ENCODE peak calls at places on chromosomes 3 and 15, in five cellular contexts. One of them, this sample, is unnamed.

GRCh38 chr15:69946870-69947269 is 150.8 kb downstream of the TLE3 start:
- DNase-seq in heart left ventricle: no peak
- DNase-seq in body of pancreas: no peak
- DNase-seq in uterus: no peak
- DNase-seq in sigmoid colon: no peak
- DNase-seq in this sample: no peak

GRCh38 chr3:184405075-184406060 is 25.5 kb downstream of the CHRD start:
- DNase-seq in uterus: peak; percentile 42
- DNase-seq in body of pancreas: no peak
- DNase-seq in heart left ventricle: no peak
- DNase-seq in sigmoid colon: peak; percentile 19
- DNase-seq in this sample: no peak

GRCh38 chr3:18672561-18672960 is 247.4 kb upstream of the SATB1 start:
- DNase-seq in uterus: no peak
- DNase-seq in body of pancreas: no peak
- DNase-seq in heart left ventricle: no peak
- DNase-seq in sigmoid colon: no peak
- DNase-seq in this sample: no peak

GRCh38 chr3:132870596-132870995 is 148.4 kb upstream of the NPHP3 start:
- DNase-seq in uterus: no peak
- DNase-seq in sigmoid colon: no peak
- DNase-seq in heart left ventricle: no peak
- DNase-seq in body of pancreas: no peak
- DNase-seq in this sample: no peak

GRCh38 chr15:70710714-70711113 is 52.6 kb downstream of the UACA start:
- DNase-seq in heart left ventricle: no peak
- DNase-seq in body of pancreas: no peak
- DNase-seq in sigmoid colon: no peak
- DNase-seq in uterus: no peak
- DNase-seq in this sample: no peak

GRCh38 chr3:21750831-21751391 is at the start of gene ZNF385D:
- DNase-seq in body of pancreas: peak; percentile 17
- DNase-seq in sigmoid colon: peak; percentile 76
- DNase-seq in uterus: peak; percentile 41
- DNase-seq in heart left ventricle: peak; percentile 71
- DNase-seq in this sample: no peak

GRCh38 chr3:64815691-64816225 is 128.0 kb upstream of the ADAMTS9 start:
- DNase-seq in sigmoid colon: no peak
- DNase-seq in heart left ventricle: no peak
- DNase-seq in uterus: no peak
- DNase-seq in body of pancreas: no peak
- DNase-seq in this sample: no peak

GRCh38 chr3:13022348-13023250 is 50.6 kb downstream of the IQSEC1 start:
- DNase-seq in uterus: peak; percentile 76
- DNase-seq in heart left ventricle: peak; percentile 87
- DNase-seq in sigmoid colon: peak; percentile 89
- DNase-seq in body of pancreas: peak; percentile 70
- DNase-seq in this sample: peak; percentile 84

GRCh38 chr3:24670871-24671270 is 176.2 kb upstream of the THRB start:
- DNase-seq in heart left ventricle: no peak
- DNase-seq in body of pancreas: no peak
- DNase-seq in uterus: no peak
- DNase-seq in sigmoid colon: no peak
- DNase-seq in this sample: no peak

GRCh38 chr3:196585044-196585757 is 16.7 kb downstream of the FBXO45 start:
- DNase-seq in uterus: no peak
- DNase-seq in body of pancreas: no peak
- DNase-seq in heart left ventricle: no peak
- DNase-seq in sigmoid colon: no peak
- DNase-seq in this sample: no peak

GRCh38 chr15:87570186-87570585 is 686.4 kb downstream of the NTRK3 start:
- DNase-seq in sigmoid colon: no peak
- DNase-seq in uterus: no peak
- DNase-seq in heart left ventricle: no peak
- DNase-seq in body of pancreas: no peak
- DNase-seq in this sample: no peak

GRCh38 chr15:98706986-98707385 is 58.6 kb downstream of the IGF1R start:
- DNase-seq in sigmoid colon: no peak
- DNase-seq in body of pancreas: no peak
- DNase-seq in heart left ventricle: no peak
- DNase-seq in uterus: no peak
- DNase-seq in this sample: no peak

GRCh38 chr3:150495563-150496168 is 50.6 kb downstream of the SERP1 start:
- DNase-seq in body of pancreas: no peak
- DNase-seq in heart left ventricle: no peak
- DNase-seq in sigmoid colon: no peak
- DNase-seq in uterus: no peak
- DNase-seq in this sample: no peak

GRCh38 chr3:133457465-133458067 is 57.7 kb downstream of the BFSP2 start:
- DNase-seq in uterus: no peak
- DNase-seq in heart left ventricle: no peak
- DNase-seq in body of pancreas: no peak
- DNase-seq in sigmoid colon: no peak
- DNase-seq in this sample: no peak

GRCh38 chr15:80484312-80484981 is 80.3 kb downstream of the ARNT2 start:
- DNase-seq in heart left ventricle: no peak
- DNase-seq in body of pancreas: no peak
- DNase-seq in uterus: no peak
- DNase-seq in sigmoid colon: no peak
- DNase-seq in this sample: no peak

GRCh38 chr3:187996609-187997008 is 157.3 kb upstream of the LPP start:
- DNase-seq in heart left ventricle: no peak
- DNase-seq in uterus: no peak
- DNase-seq in body of pancreas: no peak
- DNase-seq in sigmoid colon: no peak
- DNase-seq in this sample: no peak
- H3K4me1 ChIP-seq in heart left ventricle: peaks cover 4% of the 10 kb centered on the region
- H3K4me1 ChIP-seq in uterus: no peaks in the 10 kb centered on the region
- H3K4me1 ChIP-seq in body of pancreas: peaks cover 28% of the 10 kb centered on the region
- H3K4me1 ChIP-seq in sigmoid colon: no peaks in the 10 kb centered on the region
- H3K4me1 ChIP-seq in this sample: peaks cover 19% of the 10 kb centered on the region

GRCh38 chr15:90887037-90887481 is 2.8 kb downstream of the FES start:
- DNase-seq in uterus: no peak
- DNase-seq in heart left ventricle: no peak
- DNase-seq in sigmoid colon: peak; percentile 60
- DNase-seq in body of pancreas: no peak
- DNase-seq in this sample: peak; percentile 44

GRCh38 chr15:90885432-90886290 is 1.4 kb downstream of the FES start:
- DNase-seq in sigmoid colon: peak; percentile 89
- DNase-seq in uterus: peak; percentile 79
- DNase-seq in body of pancreas: peak; percentile 79
- DNase-seq in heart left ventricle: peak; percentile 84
- DNase-seq in this sample: peak; percentile 87

GRCh38 chr15:90884719-90885431 is 571 bp downstream of the FES start:
- DNase-seq in uterus: no peak
- DNase-seq in body of pancreas: no peak
- DNase-seq in sigmoid colon: no peak
- DNase-seq in heart left ventricle: no peak
- DNase-seq in this sample: no peak

GRCh38 chr15:90883971-90884718 is at the start of gene FES:
- DNase-seq in heart left ventricle: peak; percentile 87
- DNase-seq in uterus: peak; percentile 63
- DNase-seq in body of pancreas: peak; percentile 64
- DNase-seq in sigmoid colon: peak; percentile 86
- DNase-seq in this sample: peak; percentile 60

GRCh38 chr15:90886291-90886614 is 1.9 kb downstream of the FES start:
- DNase-seq in sigmoid colon: no peak
- DNase-seq in body of pancreas: no peak
- DNase-seq in heart left ventricle: no peak
- DNase-seq in uterus: no peak
- DNase-seq in this sample: no peak
- TF ChIP-seq CTCF in sigmoid colon: no peak
- TF ChIP-seq CTCF in body of pancreas: no peak
- TF ChIP-seq CTCF in heart left ventricle: no peak
- TF ChIP-seq CTCF in uterus: no peak
- TF ChIP-seq CTCF in this sample: no peak

GRCh38 chr3:9793161-9793781 is 389 bp downstream of the ARPC4 start:
- DNase-seq in sigmoid colon: no peak
- DNase-seq in heart left ventricle: no peak
- DNase-seq in body of pancreas: no peak
- DNase-seq in uterus: no peak
- DNase-seq in this sample: peak; percentile 59

GRCh38 chr3:9794400-9794799 is 1.5 kb downstream of the ARPC4 start:
- DNase-seq in uterus: no peak
- DNase-seq in sigmoid colon: no peak
- DNase-seq in heart left ventricle: no peak
- DNase-seq in body of pancreas: no peak
- DNase-seq in this sample: no peak

GRCh38 chr3:9792405-9793160 is at the start of the genes ARPC4 and TADA3:
- DNase-seq in heart left ventricle: peak; percentile 96
- DNase-seq in body of pancreas: peak; percentile 90
- DNase-seq in sigmoid colon: peak; percentile 96
- DNase-seq in uterus: peak; percentile 93
- DNase-seq in this sample: peak; percentile 95

GRCh38 chr3:9791790-9792404 is 376 bp downstream of the TADA3 start:
- DNase-seq in sigmoid colon: no peak
- DNase-seq in uterus: no peak
- DNase-seq in heart left ventricle: no peak
- DNase-seq in body of pancreas: no peak
- DNase-seq in this sample: no peak

DNA sequence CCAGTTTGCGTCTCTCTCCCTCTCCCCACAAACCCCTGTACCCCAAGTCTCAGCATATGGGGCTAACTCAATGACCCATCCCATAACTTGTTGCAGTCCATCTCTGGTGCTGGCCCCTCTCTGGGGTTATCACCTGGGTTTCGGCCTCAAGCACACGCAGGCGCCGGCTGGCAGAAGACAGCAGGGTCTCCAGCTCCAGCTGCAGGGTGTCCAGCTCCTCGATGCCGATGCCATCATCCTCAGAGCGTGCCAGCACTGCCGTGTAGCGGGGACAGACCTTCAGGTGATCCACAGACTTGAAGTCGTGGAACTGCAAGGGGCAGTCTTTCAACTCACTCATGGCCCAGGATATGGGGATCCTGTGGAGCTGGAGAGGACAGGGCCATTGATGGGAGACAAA is 1.1 kb downstream of the TADA3 start:
- DNase-seq in heart left ventricle: no peak
- DNase-seq in uterus: no peak
- DNase-seq in body of pancreas: no peak
- DNase-seq in sigmoid colon: no peak
- DNase-seq in this sample: no peak
- H3K4me3 ChIP-seq in heart left ventricle: no peak overlapping the region
- H3K4me3 ChIP-seq in uterus: no peak overlapping the region
- H3K4me3 ChIP-seq in body of pancreas: no peak overlapping the region
- H3K4me3 ChIP-seq in sigmoid colon: no peak overlapping the region
- H3K4me3 ChIP-seq in this sample: no peak overlapping the region

GRCh38 chr15:38796589-38796988 is 232.0 kb upstream of the RASGRP1 start:
- DNase-seq in heart left ventricle: no peak
- DNase-seq in uterus: no peak
- DNase-seq in sigmoid colon: no peak
- DNase-seq in body of pancreas: no peak
- DNase-seq in this sample: no peak

GRCh38 chr15:38795471-38796245 is 231.0 kb upstream of the RASGRP1 start:
- DNase-seq in heart left ventricle: no peak
- DNase-seq in body of pancreas: no peak
- DNase-seq in sigmoid colon: no peak
- DNase-seq in uterus: no peak
- DNase-seq in this sample: no peak

DNA sequence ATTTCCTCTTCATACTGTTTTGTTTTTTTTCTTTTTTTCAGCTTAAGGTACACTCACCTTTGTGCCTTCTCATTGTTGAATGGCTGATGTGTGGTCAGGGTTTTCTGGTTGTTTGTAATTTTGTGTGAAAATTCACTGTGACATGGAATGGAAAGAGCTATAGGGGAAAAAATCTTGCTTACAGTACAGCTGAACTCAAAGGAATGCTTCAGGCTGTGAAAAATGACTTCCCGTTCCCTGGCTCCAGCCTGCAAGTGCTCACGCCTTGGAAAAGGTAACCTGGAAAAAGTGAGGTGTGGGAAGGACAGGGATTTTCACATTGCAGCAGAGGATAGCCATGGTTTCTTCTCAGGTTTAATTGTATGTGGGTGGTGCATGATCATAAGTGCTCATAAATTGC is 228.6 kb upstream of the RASGRP1 start:
- DNase-seq in uterus: no peak
- DNase-seq in body of pancreas: no peak
- DNase-seq in heart left ventricle: no peak
- DNase-seq in sigmoid colon: no peak
- DNase-seq in this sample: no peak
- H3K4me1 ChIP-seq in uterus: no peaks in the 10 kb centered on the region
- H3K4me1 ChIP-seq in body of pancreas: no peaks in the 10 kb centered on the region
- H3K4me1 ChIP-seq in heart left ventricle: no peaks in the 10 kb centered on the region
- H3K4me1 ChIP-seq in sigmoid colon: no peaks in the 10 kb centered on the region
- H3K4me1 ChIP-seq in this sample: no peaks in the 10 kb centered on the region

GRCh38 chr3:122907471-122907870 is 112.6 kb downstream of the SLC49A4 start:
- DNase-seq in sigmoid colon: no peak
- DNase-seq in body of pancreas: no peak
- DNase-seq in heart left ventricle: no peak
- DNase-seq in uterus: no peak
- DNase-seq in this sample: no peak
- TF ChIP-seq CTCF in sigmoid colon: no peak
- TF ChIP-seq CTCF in body of pancreas: no peak
- TF ChIP-seq CTCF in heart left ventricle: no peak
- TF ChIP-seq CTCF in uterus: no peak
- TF ChIP-seq CTCF in this sample: no peak

This sample was measured in mucosa of descending colon.